ENCODE peak calls at places on chromosomes 2 and 18, in six cellular contexts. B is HT1080, U is HTR-8/SVneo, V is germinal center, P is BJ, T is posterior vena cava. W is an unnamed sample.

GRCh38 chr2:99662761-99663341 is 173.0 kb upstream of the REV1 start:
- DNase-seq in B (peak), U (peak), V (no peak), P (peak), T (no peak), W (no peak)

GRCh38 chr2:147331790-147332419 is 512.9 kb upstream of the ACVR2A start:
- DNase-seq in B (no peak), U (peak), V (peak), P (no peak), T (no peak), W (no peak)

GRCh38 chr18:9731380-9731779 is 23.3 kb downstream of the RAB31 start:
- DNase-seq in B (peak), U (no peak), V (no peak), P (peak), T (no peak), W (no peak)

GRCh38 chr2:149719695-149720094 is 132.1 kb upstream of the MMADHC start:
- DNase-seq in B (no peak), U (no peak), V (no peak), P (no peak), T (no peak), W (no peak)

GRCh38 chr18:70322928-70323327 is 34.1 kb downstream of the SOCS6 start:
- DNase-seq in B (no peak), U (no peak), V (no peak), P (no peak), T (no peak), W (no peak)

GRCh38 chr2:219041252-219041651 is at the start of gene CFAP65:
- DNase-seq in B (peak), U (no peak), V (no peak), P (no peak), T (peak), W (no peak)

GRCh38 chr2:86703704-86704370 is 16.3 kb upstream of the RMND5A start:
- DNase-seq in B (no peak), U (no peak), V (no peak), P (peak), T (no peak), W (peak)

GRCh38 chr18:52174220-52174619 is 165.8 kb upstream of the DCC start:
- DNase-seq in B (no peak), U (no peak), V (no peak), P (no peak), T (no peak), W (no peak)

GRCh38 chr2:49360051-49360767 is 205.9 kb upstream of the FSHR start:
- DNase-seq in B (no peak), U (no peak), V (no peak), P (no peak), T (no peak), W (peak)

GRCh38 chr18:30889582-30890301 is 152.8 kb downstream of the DSC3 start:
- DNase-seq in B (peak), U (no peak), V (no peak), P (no peak), T (no peak), W (peak)

GRCh38 chr2:128157644-128158043 is 66.6 kb downstream of the UGGT1 start:
- DNase-seq in B (no peak), U (no peak), V (no peak), P (no peak), T (no peak), W (no peak)

GRCh38 chr2:24543252-24543651 is 52.2 kb downstream of the NCOA1 start:
- DNase-seq in B (no peak), U (no peak), V (peak), P (no peak), T (no peak), W (no peak)

GRCh38 chr2:45964226-45964841 is 312.9 kb downstream of the PRKCE start:
- DNase-seq in B (peak), U (peak), V (no peak), P (peak), T (peak), W (peak)

GRCh38 chr18:46475367-46475752 is 181.7 kb downstream of the LOXHD1 start:
- DNase-seq in B (no peak), U (no peak), V (no peak), P (no peak), T (peak), W (no peak)